ENCODE peak calls at places on chromosomes 11 and 22, in seven cellular contexts. F is NCI-H345, U is foreskin keratinocyte, M is HTR-8/SVneo, R is mucosa of gallbladder, N is pons, W is substantia nigra. Y is an unnamed sample.
A peak's percentile ranks its signal among the peaks of the same experiment; 100 is the strongest.

GRCh38 chr11:11977206-11977938 is 31.1 kb downstream of the DKK3 start:
- DNase-seq in F (no peak), U (peak; percentile 70), M (peak; percentile 89), R (peak; percentile 69), N (no peak), W (no peak), Y (peak; percentile 79)

GRCh38 chr22:29901354-29901753 is 18.4 kb downstream of the MTMR3 start:
- DNase-seq in F (no peak), U (no peak), M (no peak), R (no peak), N (peak; percentile 25), W (no peak), Y (no peak)

GRCh38 chr22:27719535-27720227 is 81.9 kb downstream of the MN1 start:
- DNase-seq in F (peak; percentile 47), U (peak; percentile 99), M (no peak), R (peak; percentile 70), N (peak; percentile 30), W (no peak), Y (peak; percentile 44)

GRCh38 chr22:20015971-20016733 is 471 bp downstream of the ARVCF start:
- DNase-seq in F (no peak), U (no peak), M (no peak), R (no peak), N (no peak), W (no peak), Y (no peak)

GRCh38 chr22:37320726-37321286 is 38.5 kb downstream of the CYTH4 start:
- DNase-seq in F (no peak), U (no peak), M (no peak), R (no peak), N (no peak), W (no peak), Y (no peak)

GRCh38 chr11:105244157-105244820 is 104.7 kb upstream of the CARD18 start:
- DNase-seq in F (no peak), U (peak; percentile 67), M (peak; percentile 58), R (no peak), N (peak; percentile 15), W (no peak), Y (peak; percentile 70)

GRCh38 chr11:72589802-72590761 is 84.1 kb downstream of the PDE2A start:
- DNase-seq in F (no peak), U (no peak), M (no peak), R (no peak), N (no peak), W (no peak), Y (no peak)

GRCh38 chr11:69044111-69045013 is 4.4 kb upstream of the TPCN2 start:
- DNase-seq in F (no peak), U (peak; percentile 23), M (peak; percentile 67), R (peak; percentile 76), N (peak; percentile 76), W (peak; percentile 29), Y (peak; percentile 83)

GRCh38 chr11:64539711-64540420 is 51.2 kb upstream of the SLC22A12 start:
- DNase-seq in F (no peak), U (no peak), M (no peak), R (no peak), N (peak; percentile 3), W (no peak), Y (no peak)

GRCh38 chr22:24592846-24593809 is at the start of gene LRRC75B:
- DNase-seq in F (peak; percentile 57), U (no peak), M (peak; percentile 83), R (peak; percentile 91), N (peak; percentile 66), W (peak; percentile 44), Y (peak; percentile 97)

GRCh38 chr11:119616586-119617342 is 112.2 kb downstream of the NECTIN1 start:
- DNase-seq in F (no peak), U (no peak), M (no peak), R (no peak), N (no peak), W (no peak), Y (no peak)

GRCh38 chr11:69810289-69811118 is 8.7 kb downstream of the FGF3 start:
- DNase-seq in F (no peak), U (no peak), M (no peak), R (no peak), N (no peak), W (no peak), Y (no peak)

GRCh38 chr22:29309332-29310064 is 3.0 kb downstream of the GAS2L1 start:
- DNase-seq in F (no peak), U (no peak), M (no peak), R (no peak), N (no peak), W (no peak), Y (no peak)

GRCh38 chr22:19516378-19517170 is 7.6 kb downstream of the CLDN5 start:
- DNase-seq in F (no peak), U (no peak), M (no peak), R (no peak), N (no peak), W (no peak), Y (no peak)

GRCh38 chr22:17106785-17107546 is 14.2 kb downstream of the TMEM121B start:
- DNase-seq in F (no peak), U (no peak), M (no peak), R (no peak), N (peak; percentile 84), W (no peak), Y (no peak)

Y was measured in AG08396.